ENCODE peak calls at places on chromosomes 16 and 17, in eight cellular contexts. X is fibroblast of the aortic adventitia, M is right atrium auricular region, N is cardiac fibroblast, P is upper lobe of left lung, R is PC-9, A is fibroblast of villous mesenchyme, F is brain microvascular endothelial cell. H is an unnamed sample.
A peak's percentile ranks its signal among the peaks of the same experiment; 100 is the strongest.

GRCh38 chr17:62179525-62180161 is 114.6 kb upstream of the MED13 start:
- DNase-seq in N (peak; percentile 56), R (peak; percentile 83), F (peak; percentile 50), P (no peak), A (peak; percentile 77), X (peak; percentile 11), M (no peak), H (no peak)

GRCh38 chr16:27355610-27356009 is 41.8 kb downstream of the IL4R start:
- DNase-seq in F (peak; percentile 53), R (no peak), A (peak; percentile 45), M (peak; percentile 73), N (peak; percentile 53), P (peak; percentile 54), X (peak; percentile 32), H (no peak)

GRCh38 chr16:4404967-4405696 is 11.3 kb downstream of the CORO7 start:
- DNase-seq in X (no peak), A (no peak), R (no peak), M (no peak), P (peak; percentile 77), N (no peak), F (no peak), H (no peak)

GRCh38 chr16:65713409-65713808 is 591.5 kb upstream of the CDH11 start:
- DNase-seq in R (no peak), A (no peak), P (no peak), X (no peak), M (no peak), F (no peak), N (no peak), H (no peak)

GRCh38 chr16:83619381-83620150 is 188.2 kb upstream of the HSBP1 start:
- DNase-seq in X (no peak), M (no peak), P (no peak), N (no peak), R (no peak), A (no peak), F (no peak), H (no peak)

GRCh38 chr17:72479113-72479512 is 358.3 kb downstream of the SOX9 start:
- DNase-seq in P (no peak), M (no peak), N (no peak), R (no peak), X (no peak), F (no peak), A (no peak), H (no peak)

GRCh38 chr16:26276289-26276688 is 584.5 kb downstream of the HS3ST4 start:
- DNase-seq in N (no peak), M (no peak), X (no peak), F (no peak), R (no peak), P (no peak), A (no peak), H (no peak)

GRCh38 chr16:80631581-80631980 is 90.8 kb downstream of the DYNLRB2 start:
- DNase-seq in X (no peak), M (no peak), R (no peak), F (peak; percentile 67), A (no peak), N (no peak), P (no peak), H (no peak)

GRCh38 chr16:2799852-2800226 is 1.6 kb downstream of the PRSS41 start:
- DNase-seq in N (no peak), M (no peak), X (no peak), P (no peak), F (no peak), A (peak; percentile 78), R (peak; percentile 87), H (no peak)

GRCh38 chr17:73969956-73970355 is 233.5 kb upstream of the RPL38 start:
- DNase-seq in M (no peak), X (no peak), F (no peak), A (peak; percentile 42), P (no peak), R (no peak), N (no peak), H (no peak)

GRCh38 chr17:41613277-41614082 is 913 bp upstream of the KRT16 start:
- DNase-seq in P (peak; percentile 50), R (no peak), F (no peak), M (no peak), A (no peak), X (no peak), N (no peak), H (no peak)

GRCh38 chr17:79191270-79191934 is 116.8 kb downstream of the ENGASE start:
- DNase-seq in X (no peak), F (no peak), R (no peak), N (no peak), P (no peak), M (no peak), A (no peak), H (no peak)

GRCh38 chr17:19744492-19744891 is 3.6 kb downstream of the ALDH3A1 start:
- DNase-seq in P (no peak), N (no peak), X (no peak), R (no peak), A (no peak), M (no peak), F (no peak), H (no peak)

GRCh38 chr16:24950275-24950674 is 64.9 kb downstream of the ARHGAP17 start:
- DNase-seq in A (peak; percentile 49), R (no peak), F (peak; percentile 72), P (no peak), N (peak; percentile 57), M (no peak), X (peak; percentile 54), H (no peak)

GRCh38 chr17:75778861-75779249 is 5.8 kb upstream of the UNK start:
- DNase-seq in F (no peak), N (no peak), X (no peak), M (no peak), P (no peak), R (no peak), A (no peak), H (no peak)

GRCh38 chr17:69269174-69269998 is 40.8 kb upstream of the ABCA10 start:
- DNase-seq in N (peak; percentile 74), F (peak; percentile 14), R (peak; percentile 93), A (peak; percentile 77), M (no peak), P (no peak), X (peak; percentile 79), H (no peak)

GRCh38 chr17:63740464-63741181 is 976 bp downstream of the STRADA start:
- DNase-seq in M (no peak), A (peak; percentile 13), X (peak; percentile 18), R (no peak), P (no peak), F (no peak), N (peak; percentile 12), H (no peak)

DNA sequence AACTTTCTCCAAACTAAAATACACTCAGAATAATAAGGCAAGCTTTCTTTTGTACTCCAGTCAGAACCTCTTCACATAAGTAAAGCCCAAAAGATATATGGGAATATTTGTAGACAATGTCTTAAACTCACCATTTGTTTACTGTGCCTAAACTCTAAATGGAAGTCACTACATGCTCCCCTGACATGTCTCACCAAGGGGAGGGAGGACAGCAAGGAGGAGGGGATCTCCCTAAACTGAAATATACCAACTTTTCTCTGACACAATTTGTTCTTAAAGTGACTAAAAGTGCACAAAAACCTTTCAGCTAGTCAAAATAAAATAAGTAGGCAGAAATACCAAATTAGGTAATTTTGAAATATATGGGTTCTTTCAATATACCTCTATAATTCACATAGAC is 38.5 kb downstream of the GRB7 start:
- DNase-seq in R (no peak), F (no peak), M (no peak), X (no peak), P (no peak), A (no peak), N (no peak), H (no peak)
- TF ChIP-seq CTCF in R (no peak), F (no peak), M (no peak), X (no peak), P (no peak), A (no peak), N (no peak), H (no peak)

GRCh38 chr16:11915644-11916523 is at the start of gene GSPT1:
- DNase-seq in P (peak; percentile 100), F (peak; percentile 99), M (peak; percentile 99), N (peak; percentile 98), X (peak; percentile 97), R (peak; percentile 95), A (peak; percentile 99), H (peak; percentile 98)
- TF ChIP-seq CTCF in P (peak; percentile 79), F (no peak), M (no peak), N (no peak), X (no peak), R (peak; percentile 22), A (no peak), H (no peak)

DNA sequence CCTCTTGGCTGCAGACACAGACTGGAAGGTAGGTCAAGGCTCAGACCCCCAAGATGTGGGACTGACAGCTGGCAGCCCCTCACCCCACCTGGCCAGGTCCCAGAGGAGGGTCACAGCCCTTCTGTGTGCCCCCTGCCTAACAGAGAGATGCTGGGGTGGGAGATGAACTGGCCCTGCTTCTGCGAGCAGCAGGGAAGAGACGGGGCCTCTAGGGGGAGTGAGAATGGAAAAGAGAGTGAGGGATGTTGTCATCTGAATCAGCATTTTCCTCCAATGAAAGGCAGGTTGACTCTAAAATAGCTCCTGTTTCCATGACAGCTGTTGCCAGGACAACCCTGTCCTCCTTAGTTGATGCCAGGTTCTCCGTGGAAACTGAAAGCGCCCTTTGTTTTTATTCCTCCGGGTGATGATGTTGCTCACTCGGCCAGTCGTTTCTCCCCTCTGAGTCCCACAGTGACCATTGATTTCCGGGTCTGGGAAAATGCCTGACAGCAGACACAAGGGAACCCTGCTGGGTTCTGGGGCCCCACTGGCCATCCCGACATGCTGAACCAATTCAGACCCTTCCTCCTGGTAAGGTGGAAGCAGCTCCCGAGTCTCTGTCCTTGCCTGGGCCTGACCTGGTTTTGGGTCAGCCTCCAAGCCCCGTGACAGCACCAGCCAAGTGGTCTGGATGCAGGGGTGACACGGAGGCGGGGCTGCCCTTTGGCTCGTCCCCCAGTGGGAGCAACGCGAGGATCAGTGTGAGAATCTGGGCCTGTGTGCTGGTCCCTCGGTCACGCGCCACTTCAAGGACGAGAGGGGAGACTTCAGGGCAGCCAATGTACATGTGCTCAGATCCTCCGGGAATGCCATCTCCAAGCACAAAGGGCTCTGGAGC is 4.7 kb upstream of the NDRG4 start:
- DNase-seq in F (peak; percentile 100), N (peak; percentile 98), A (peak; percentile 93), P (no peak), X (peak; percentile 98), R (peak; percentile 89), M (peak; percentile 88), H (no peak)
- TF ChIP-seq CTCF in F (peak; percentile 88), N (peak; percentile 81), A (peak; percentile 63), P (peak; percentile 25), X (peak; percentile 80), R (peak; percentile 65), M (no peak), H (no peak)

DNA sequence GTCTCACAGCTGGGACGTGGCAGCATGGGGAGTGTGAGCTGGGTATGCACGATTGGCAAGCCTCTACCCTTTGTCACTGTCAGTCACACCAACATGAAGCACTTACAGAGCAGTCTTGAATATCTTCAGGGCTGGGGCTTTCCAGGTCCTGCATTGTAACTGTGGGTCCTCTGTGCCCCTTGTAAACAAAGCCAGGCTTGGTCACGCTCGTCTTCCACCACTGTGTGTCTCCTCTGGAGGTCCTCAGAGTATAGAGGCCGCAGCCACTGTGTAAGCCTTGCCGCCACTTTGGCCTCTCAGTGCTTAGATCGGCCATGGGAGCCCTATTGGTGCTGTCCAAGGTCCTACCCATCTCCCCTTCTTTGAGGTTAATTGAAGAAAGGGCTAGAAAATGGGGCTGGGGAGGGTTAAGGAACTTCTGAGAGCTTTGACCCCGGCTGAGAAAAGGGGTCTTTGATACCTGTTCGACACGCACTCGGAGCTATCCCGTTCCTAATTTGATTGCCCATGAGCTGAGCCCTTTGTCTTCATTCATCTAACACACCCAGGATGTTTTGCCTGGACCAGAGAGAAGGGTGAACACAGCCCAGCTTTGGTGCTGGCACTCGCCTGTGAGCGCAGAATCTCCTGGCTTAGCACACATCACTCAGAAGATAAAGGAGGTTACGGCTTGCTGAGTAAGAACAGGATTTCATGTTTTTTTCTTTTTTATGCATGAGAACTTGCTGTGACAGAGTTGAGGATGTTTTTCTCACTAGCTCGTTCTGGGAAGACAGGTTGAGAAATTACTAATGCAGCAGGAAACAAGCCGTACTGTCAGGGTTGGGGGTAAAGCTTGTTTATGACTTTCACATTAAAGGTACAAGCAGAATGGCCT is 267.9 kb downstream of the CPPED1 start:
- DNase-seq in N (peak; percentile 4), R (no peak), F (peak; percentile 2), P (no peak), A (no peak), M (no peak), X (no peak), H (no peak)
- TF ChIP-seq CTCF in N (no peak), R (no peak), F (no peak), P (no peak), A (no peak), M (no peak), X (no peak), H (no peak)